ENCODE peak calls at places on chromosome 2, in six cellular contexts. J is stomach; N is GM12865; W is CD8-positive, alpha-beta memory T cell; M is T-helper 2 cell; U is AG08395. O is an unnamed sample.

GRCh38 chr2:170822292-170822884 is 5.7 kb downstream of the GAD1 start:
- DNase-seq in N (no peak), W (no peak), J (no peak), M (no peak), U (no peak), O (no peak)

GRCh38 chr2:46942143-46942526 is 26.5 kb upstream of the MCFD2 start:
- DNase-seq in J (peak), M (peak), N (peak), W (peak), U (peak), O (peak)

GRCh38 chr2:241724259-241724974 is 10.0 kb upstream of the D2HGDH start:
- DNase-seq in U (no peak), J (no peak), N (no peak), W (peak), M (no peak), O (no peak)

GRCh38 chr2:126643431-126643830 is 12.5 kb upstream of the GYPC start:
- DNase-seq in W (no peak), J (no peak), U (no peak), M (no peak), N (no peak), O (no peak)

GRCh38 chr2:45210466-45211195 is 201.4 kb upstream of the SIX2 start:
- DNase-seq in M (no peak), U (no peak), J (no peak), W (no peak), N (peak), O (no peak)

GRCh38 chr2:174025271-174026121 is 60.3 kb upstream of the SP3 start:
- DNase-seq in N (no peak), W (no peak), U (peak), M (no peak), J (peak), O (peak)

GRCh38 chr2:237694423-237695194 is 67.2 kb downstream of the LRRFIP1 start:
- DNase-seq in M (no peak), W (no peak), U (no peak), N (peak), J (no peak), O (peak)

GRCh38 chr2:168773719-168774521 is 28.5 kb upstream of the NOSTRIN start:
- DNase-seq in N (peak), U (peak), M (no peak), J (peak), W (no peak), O (peak)

O was measured in ureter.